ENCODE peak calls at places on chromosomes 1 and 21, in six cellular contexts. One of them, this sample, is unnamed.

GRCh38 chr1:6592865-6593593 is 9.6 kb downstream of the KLHL21 start:
- DNase-seq in prostate gland: no peak
- DNase-seq in ovary: no peak
- DNase-seq in left lung: peak
- DNase-seq in AG04449: no peak
- DNase-seq in endodermal cell: no peak
- DNase-seq in this sample: no peak

GRCh38 chr1:222329493-222330045 is 218.3 kb downstream of the HHIPL2 start:
- DNase-seq in prostate gland: no peak
- DNase-seq in ovary: no peak
- DNase-seq in left lung: no peak
- DNase-seq in AG04449: no peak
- DNase-seq in endodermal cell: no peak
- DNase-seq in this sample: no peak

GRCh38 chr1:64470670-64471217 is 815 bp downstream of the CACHD1 start:
- DNase-seq in prostate gland: peak
- DNase-seq in ovary: peak
- DNase-seq in left lung: peak
- DNase-seq in AG04449: no peak
- DNase-seq in endodermal cell: peak
- DNase-seq in this sample: no peak

GRCh38 chr1:198619375-198620140 is 19.3 kb upstream of the PTPRC start:
- DNase-seq in prostate gland: no peak
- DNase-seq in ovary: no peak
- DNase-seq in left lung: no peak
- DNase-seq in AG04449: no peak
- DNase-seq in endodermal cell: no peak
- DNase-seq in this sample: no peak

GRCh38 chr1:196678510-196678884 is 26.7 kb downstream of the CFH start:
- DNase-seq in prostate gland: no peak
- DNase-seq in ovary: no peak
- DNase-seq in left lung: no peak
- DNase-seq in AG04449: peak
- DNase-seq in endodermal cell: no peak
- DNase-seq in this sample: peak

GRCh38 chr1:3067301-3067670 is 1.7 kb upstream of the PRDM16 start:
- DNase-seq in prostate gland: no peak
- DNase-seq in ovary: peak
- DNase-seq in left lung: peak
- DNase-seq in AG04449: no peak
- DNase-seq in endodermal cell: peak
- DNase-seq in this sample: no peak

GRCh38 chr1:117656202-117656641 is 50.4 kb downstream of the TENT5C start:
- DNase-seq in prostate gland: no peak
- DNase-seq in ovary: no peak
- DNase-seq in left lung: no peak
- DNase-seq in AG04449: no peak
- DNase-seq in endodermal cell: no peak
- DNase-seq in this sample: no peak

GRCh38 chr1:24776821-24777220 is 31.6 kb downstream of the CLIC4 start:
- DNase-seq in prostate gland: no peak
- DNase-seq in ovary: no peak
- DNase-seq in left lung: no peak
- DNase-seq in AG04449: no peak
- DNase-seq in endodermal cell: no peak
- DNase-seq in this sample: no peak

GRCh38 chr1:205976708-205977107 is 26.5 kb downstream of the RAB7B start:
- DNase-seq in prostate gland: no peak
- DNase-seq in ovary: no peak
- DNase-seq in left lung: peak
- DNase-seq in AG04449: no peak
- DNase-seq in endodermal cell: peak
- DNase-seq in this sample: peak

GRCh38 chr1:226086776-226087175 is 24.3 kb downstream of the H3-3A start:
- DNase-seq in prostate gland: no peak
- DNase-seq in ovary: no peak
- DNase-seq in left lung: peak
- DNase-seq in AG04449: no peak
- DNase-seq in endodermal cell: no peak
- DNase-seq in this sample: no peak

GRCh38 chr21:33761104-33762036 is 119.1 kb downstream of the ITSN1 start:
- DNase-seq in prostate gland: no peak
- DNase-seq in ovary: peak
- DNase-seq in left lung: no peak
- DNase-seq in AG04449: peak
- DNase-seq in endodermal cell: no peak
- DNase-seq in this sample: peak

GRCh38 chr21:33799378-33800090 is 116.1 kb downstream of the ATP5PO start:
- DNase-seq in prostate gland: no peak
- DNase-seq in ovary: no peak
- DNase-seq in left lung: no peak
- DNase-seq in AG04449: no peak
- DNase-seq in endodermal cell: no peak
- DNase-seq in this sample: no peak

GRCh38 chr1:66335859-66336640 is 197.9 kb upstream of the SGIP1 start:
- DNase-seq in prostate gland: peak
- DNase-seq in ovary: peak
- DNase-seq in left lung: no peak
- DNase-seq in AG04449: no peak
- DNase-seq in endodermal cell: peak
- DNase-seq in this sample: no peak

GRCh38 chr1:8165595-8166360 is 139.7 kb upstream of the ERRFI1 start:
- DNase-seq in prostate gland: no peak
- DNase-seq in ovary: no peak
- DNase-seq in left lung: no peak
- DNase-seq in AG04449: no peak
- DNase-seq in endodermal cell: peak
- DNase-seq in this sample: no peak

GRCh38 chr1:1142844-1143243 is 27.0 kb upstream of the C1orf159 start:
- DNase-seq in prostate gland: no peak
- DNase-seq in ovary: no peak
- DNase-seq in left lung: no peak
- DNase-seq in AG04449: no peak
- DNase-seq in endodermal cell: no peak
- DNase-seq in this sample: no peak

GRCh38 chr1:209155556-209155955 is 428.0 kb upstream of the CAMK1G start:
- DNase-seq in prostate gland: no peak
- DNase-seq in ovary: no peak
- DNase-seq in left lung: no peak
- DNase-seq in AG04449: no peak
- DNase-seq in endodermal cell: peak
- DNase-seq in this sample: no peak

GRCh38 chr1:168583571-168583970 is 7.2 kb downstream of the XCL1 start:
- DNase-seq in prostate gland: no peak
- DNase-seq in ovary: no peak
- DNase-seq in left lung: no peak
- DNase-seq in AG04449: no peak
- DNase-seq in endodermal cell: peak
- DNase-seq in this sample: no peak

GRCh38 chr1:213123532-213123931 is 72.5 kb downstream of the RPS6KC1 start:
- DNase-seq in prostate gland: no peak
- DNase-seq in ovary: no peak
- DNase-seq in left lung: no peak
- DNase-seq in AG04449: no peak
- DNase-seq in endodermal cell: no peak
- DNase-seq in this sample: peak

DNA sequence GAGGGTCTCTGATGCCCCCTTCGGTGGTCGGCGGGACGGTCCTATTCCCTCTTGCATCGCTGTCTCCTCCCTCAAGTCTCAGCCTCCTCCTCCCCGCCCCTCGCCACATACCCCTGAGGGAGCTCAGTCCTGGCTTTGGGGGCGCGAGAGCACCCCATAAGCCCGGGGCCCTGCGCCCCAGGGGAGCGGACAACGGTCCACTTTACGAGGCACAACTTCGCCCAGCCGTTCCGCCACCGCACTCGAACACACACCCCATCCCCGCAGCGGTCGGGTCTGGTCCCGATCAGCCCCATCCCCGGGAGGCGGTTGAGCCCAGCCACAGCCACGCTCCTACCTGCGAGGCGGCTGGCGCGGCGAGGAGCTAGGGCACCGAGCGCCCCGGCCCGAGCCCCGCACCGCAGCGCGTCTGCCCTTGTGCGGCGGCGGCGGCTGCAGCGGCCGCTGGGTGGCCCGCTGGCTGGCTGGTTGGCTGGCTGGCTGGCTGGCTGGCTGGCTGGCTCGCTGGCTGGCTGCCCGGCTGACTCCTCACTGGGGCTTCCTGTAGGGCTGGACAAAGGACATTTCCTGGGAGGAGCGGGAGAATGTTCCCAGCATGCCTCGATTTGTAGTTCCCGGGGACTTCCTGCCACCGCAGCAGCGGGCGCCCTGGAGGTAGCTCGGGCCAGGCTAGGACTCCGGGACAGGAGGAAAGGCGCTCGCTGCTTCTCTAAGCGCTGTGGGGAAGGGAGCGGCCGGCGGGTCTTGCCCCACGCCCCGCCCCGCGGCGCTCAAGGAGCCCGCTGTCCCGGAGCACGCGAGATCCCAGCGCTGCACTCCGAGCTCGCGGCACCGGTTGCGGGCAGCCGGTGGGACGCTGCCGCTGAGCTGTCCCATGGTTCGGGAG is at the start of gene ZNF697:
- DNase-seq in prostate gland: peak
- DNase-seq in ovary: peak
- DNase-seq in left lung: peak
- DNase-seq in AG04449: peak
- DNase-seq in endodermal cell: peak
- DNase-seq in this sample: peak
- TF ChIP-seq CTCF in prostate gland: peak
- TF ChIP-seq CTCF in ovary: no peak
- TF ChIP-seq CTCF in left lung: peak
- TF ChIP-seq CTCF in AG04449: peak
- TF ChIP-seq CTCF in endodermal cell: peak
- TF ChIP-seq CTCF in this sample: peak

DNA sequence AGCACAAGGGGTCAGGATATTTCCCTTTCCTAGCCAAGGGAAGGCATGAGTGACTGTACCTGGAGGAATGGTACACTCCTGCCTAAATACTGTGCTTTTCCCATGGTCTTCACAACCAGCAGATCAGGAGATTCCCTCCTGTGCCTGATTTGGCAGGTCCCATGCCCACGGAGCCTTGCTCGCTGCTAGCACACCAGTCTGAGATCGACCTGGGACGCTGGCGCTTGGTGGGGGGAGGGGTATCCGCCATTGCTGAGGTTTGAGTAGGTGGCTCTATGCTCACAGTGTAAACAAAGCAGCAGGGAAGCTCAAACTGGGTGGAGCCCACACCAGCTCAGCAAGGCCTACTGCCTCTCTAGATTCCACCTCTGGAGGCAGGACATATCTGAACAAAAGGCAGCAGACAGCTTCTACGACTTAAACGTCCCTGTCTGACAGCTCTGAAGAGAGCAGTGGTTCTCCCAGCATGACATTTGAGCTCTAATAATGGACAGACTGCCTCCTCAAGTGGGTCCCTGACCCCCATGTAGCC is 486.0 kb upstream of the CHRM3 start:
- DNase-seq in prostate gland: no peak
- DNase-seq in ovary: no peak
- DNase-seq in left lung: peak
- DNase-seq in AG04449: no peak
- DNase-seq in endodermal cell: peak
- DNase-seq in this sample: no peak
- H3K4me3 ChIP-seq in prostate gland: no peak
- H3K4me3 ChIP-seq in ovary: no peak
- H3K4me3 ChIP-seq in left lung: no peak
- H3K4me3 ChIP-seq in AG04449: no peak
- H3K4me3 ChIP-seq in endodermal cell: no peak
- H3K4me3 ChIP-seq in this sample: no peak

GRCh38 chr1:26889580-26890466 is at the start of gene GPN2:
- DNase-seq in prostate gland: peak
- DNase-seq in ovary: peak
- DNase-seq in left lung: peak
- DNase-seq in AG04449: peak
- DNase-seq in endodermal cell: peak
- DNase-seq in this sample: no peak

GRCh38 chr1:26882696-26883095 is 7.4 kb downstream of the GPN2 start:
- DNase-seq in prostate gland: no peak
- DNase-seq in ovary: no peak
- DNase-seq in left lung: no peak
- DNase-seq in AG04449: no peak
- DNase-seq in endodermal cell: no peak
- DNase-seq in this sample: no peak

GRCh38 chr1:26890467-26890796 is 349 bp upstream of the GPN2 start:
- DNase-seq in prostate gland: no peak
- DNase-seq in ovary: no peak
- DNase-seq in left lung: no peak
- DNase-seq in AG04449: no peak
- DNase-seq in endodermal cell: no peak
- DNase-seq in this sample: no peak

GRCh38 chr1:26887125-26887524 is 3.0 kb downstream of the GPN2 start:
- DNase-seq in prostate gland: no peak
- DNase-seq in ovary: no peak
- DNase-seq in left lung: no peak
- DNase-seq in AG04449: no peak
- DNase-seq in endodermal cell: no peak
- DNase-seq in this sample: no peak
- TF ChIP-seq CTCF in prostate gland: no peak
- TF ChIP-seq CTCF in ovary: no peak
- TF ChIP-seq CTCF in left lung: peak
- TF ChIP-seq CTCF in AG04449: peak
- TF ChIP-seq CTCF in endodermal cell: peak
- TF ChIP-seq CTCF in this sample: peak

GRCh38 chr1:9890224-9890731 is 19.8 kb downstream of the CTNNBIP1 start:
- DNase-seq in prostate gland: peak
- DNase-seq in ovary: peak
- DNase-seq in left lung: no peak
- DNase-seq in AG04449: no peak
- DNase-seq in endodermal cell: no peak
- DNase-seq in this sample: peak
- H3K4me3 ChIP-seq in prostate gland: no peak
- H3K4me3 ChIP-seq in ovary: no peak
- H3K4me3 ChIP-seq in left lung: no peak
- H3K4me3 ChIP-seq in AG04449: no peak
- H3K4me3 ChIP-seq in endodermal cell: no peak
- H3K4me3 ChIP-seq in this sample: no peak

DNA sequence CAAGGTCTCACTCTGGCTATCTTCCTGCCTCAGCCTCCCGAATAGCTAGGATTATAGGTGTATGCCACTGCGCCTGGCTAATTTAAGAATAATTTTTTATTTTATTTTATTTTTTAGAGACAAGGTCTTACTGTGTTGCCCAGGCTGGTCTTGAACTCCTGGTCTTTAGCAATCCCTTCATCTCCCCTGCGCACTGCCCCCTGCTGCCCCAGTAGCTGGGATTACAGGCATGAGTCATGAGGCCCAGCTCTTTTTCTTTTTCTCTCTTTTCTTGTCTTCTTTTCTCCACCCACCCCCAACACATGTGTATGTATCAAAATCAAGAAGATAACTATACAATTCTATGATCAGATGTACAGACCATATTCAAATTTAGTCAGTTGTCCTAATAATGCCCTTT is 87.2 kb downstream of the PEX14 start:
- DNase-seq in prostate gland: no peak
- DNase-seq in ovary: no peak
- DNase-seq in left lung: no peak
- DNase-seq in AG04449: no peak
- DNase-seq in endodermal cell: peak
- DNase-seq in this sample: no peak
- TF ChIP-seq CTCF in prostate gland: no peak
- TF ChIP-seq CTCF in ovary: no peak
- TF ChIP-seq CTCF in left lung: no peak
- TF ChIP-seq CTCF in AG04449: no peak
- TF ChIP-seq CTCF in endodermal cell: peak
- TF ChIP-seq CTCF in this sample: peak